ENCODE peak calls at places on chromosome 9, in ten cellular contexts. B, C, O, J, S, R, F, Z, H and W are unnamed samples.
A peak's percentile ranks its signal among the peaks of the same experiment; 100 is the strongest.

GRCh38 chr9:93826209-93826608 is 128.9 kb downstream of the BARX1 start:
- DNase-seq in B (no peak), C (no peak), O (no peak), J (no peak), S (no peak), R (no peak), F (peak; percentile 13), Z (no peak), H (no peak), W (no peak)

GRCh38 chr9:95511952-95512750 is 4.6 kb downstream of the PTCH1 start:
- DNase-seq in B (no peak), C (no peak), O (peak; percentile 31), J (no peak), S (peak; percentile 47), R (no peak), F (no peak), Z (no peak), H (no peak), W (no peak)

GRCh38 chr9:68999393-69000105 is 14.4 kb downstream of the PRKACG start:
- DNase-seq in B (no peak), C (peak; percentile 64), O (peak; percentile 76), J (peak; percentile 66), S (peak; percentile 82), R (peak; percentile 15), F (peak; percentile 51), Z (peak; percentile 46), H (peak; percentile 81), W (no peak)

GRCh38 chr9:117101003-117101402 is 313.9 kb downstream of the ASTN2 start:
- DNase-seq in B (no peak), C (no peak), O (no peak), J (no peak), S (no peak), R (no peak), F (no peak), Z (no peak), H (no peak), W (no peak)

GRCh38 chr9:2341956-2342355 is 279.6 kb upstream of the VLDLR start:
- DNase-seq in B (no peak), C (no peak), O (no peak), J (no peak), S (no peak), R (no peak), F (no peak), Z (no peak), H (no peak), W (no peak)

GRCh38 chr9:109499631-109500120 is 1.6 kb upstream of the PTPN3 start:
- DNase-seq in B (peak; percentile 93), C (no peak), O (peak; percentile 64), J (peak; percentile 73), S (peak; percentile 63), R (no peak), F (no peak), Z (peak; percentile 46), H (no peak), W (peak; percentile 81)

GRCh38 chr9:70947086-70947485 is 174.3 kb downstream of the TRPM3 start:
- DNase-seq in B (no peak), C (no peak), O (no peak), J (no peak), S (no peak), R (no peak), F (no peak), Z (no peak), H (no peak), W (no peak)

GRCh38 chr9:98365227-98365669 is 109.8 kb upstream of the TBC1D2 start:
- DNase-seq in B (no peak), C (peak; percentile 33), O (peak; percentile 52), J (no peak), S (peak; percentile 52), R (no peak), F (no peak), Z (no peak), H (no peak), W (no peak)

GRCh38 chr9:4805519-4805918 is 12.8 kb downstream of the RCL1 start:
- DNase-seq in B (no peak), C (no peak), O (no peak), J (no peak), S (no peak), R (no peak), F (no peak), Z (no peak), H (no peak), W (no peak)

DNA sequence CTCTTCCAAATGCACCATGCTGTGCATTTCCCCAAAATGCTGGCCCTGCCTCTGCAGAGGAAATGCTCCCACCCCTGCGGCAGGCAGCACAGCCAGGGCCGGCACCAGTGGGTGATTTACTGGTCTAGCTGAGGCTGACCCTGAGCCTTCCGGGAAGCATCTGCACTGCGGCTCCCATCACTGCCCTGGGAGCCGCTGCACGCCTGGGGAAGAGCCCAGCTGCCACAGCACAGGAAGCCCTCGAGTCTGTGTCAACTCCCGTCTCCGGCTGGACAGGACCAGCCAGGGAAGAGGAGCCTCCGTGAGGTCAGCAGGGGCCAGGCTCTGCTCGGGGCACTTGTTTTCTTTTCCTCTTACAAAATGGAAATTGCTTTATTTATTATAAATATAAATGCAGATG is 25.1 kb upstream of the EEIG1 start:
- DNase-seq in B (no peak), C (no peak), O (peak; percentile 24), J (no peak), S (peak; percentile 37), R (no peak), F (no peak), Z (peak; percentile 32), H (peak; percentile 75), W (peak; percentile 62)
- H3K4me1 ChIP-seq in B (no peaks in the 10 kb centered on the region), C (peaks cover 2% of the 10 kb centered on the region), O (peaks cover 32% of the 10 kb centered on the region), J (peaks cover 34% of the 10 kb centered on the region), S (peaks cover 12% of the 10 kb centered on the region), R (peaks cover 69% of the 10 kb centered on the region), F (peaks cover 69% of the 10 kb centered on the region), Z (no peaks in the 10 kb centered on the region), H (peaks cover 9% of the 10 kb centered on the region), W (no peaks in the 10 kb centered on the region)

DNA sequence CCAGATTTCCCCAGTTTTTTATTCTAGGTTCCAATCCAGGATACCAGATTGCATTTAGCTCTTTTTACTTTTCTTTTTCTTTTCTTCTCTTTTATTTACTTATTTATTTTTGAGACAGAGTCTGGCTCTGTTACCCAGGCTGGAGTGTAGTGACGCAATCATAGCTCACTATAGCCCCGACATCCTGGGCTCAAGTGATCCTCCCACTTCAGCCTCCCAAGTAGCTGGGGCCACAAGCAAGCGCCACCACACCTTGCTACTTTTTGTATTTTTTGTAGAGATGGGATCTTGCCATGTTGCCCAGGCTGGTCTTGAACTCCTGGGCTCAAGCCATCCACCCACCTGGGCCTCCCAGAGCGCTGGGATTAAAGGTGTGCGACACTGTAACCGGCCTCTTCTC is 48.4 kb downstream of the GSN start:
- DNase-seq in B (no peak), C (no peak), O (no peak), J (no peak), S (no peak), R (no peak), F (no peak), Z (no peak), H (no peak), W (no peak)
- H3K4me1 ChIP-seq in B (no peaks in the 10 kb centered on the region), C (no peaks in the 10 kb centered on the region), O (no peaks in the 10 kb centered on the region), J (peaks cover 62% of the 10 kb centered on the region), S (no peaks in the 10 kb centered on the region), R (peaks cover 13% of the 10 kb centered on the region), F (peaks cover 3% of the 10 kb centered on the region), Z (peaks cover 14% of the 10 kb centered on the region), H (peaks cover 51% of the 10 kb centered on the region), W (peaks cover 23% of the 10 kb centered on the region)

GRCh38 chr9:135702002-135702721 is at the start of gene KCNT1:
- DNase-seq in B (no peak), C (no peak), O (peak; percentile 51), J (peak; percentile 46), S (peak; percentile 55), R (peak; percentile 51), F (peak; percentile 27), Z (peak; percentile 45), H (no peak), W (no peak)

GRCh38 chr9:135700525-135700924 is 1.2 kb upstream of the SOHLH1 start:
- DNase-seq in B (no peak), C (no peak), O (no peak), J (no peak), S (no peak), R (no peak), F (no peak), Z (no peak), H (no peak), W (no peak)

GRCh38 chr9:135699440-135699839 is at the start of gene SOHLH1:
- DNase-seq in B (no peak), C (no peak), O (no peak), J (no peak), S (no peak), R (no peak), F (no peak), Z (no peak), H (no peak), W (no peak)

GRCh38 chr9:135703726-135704125 is 1.7 kb downstream of the KCNT1 start:
- DNase-seq in B (no peak), C (no peak), O (no peak), J (no peak), S (no peak), R (no peak), F (no peak), Z (no peak), H (no peak), W (no peak)

DNA sequence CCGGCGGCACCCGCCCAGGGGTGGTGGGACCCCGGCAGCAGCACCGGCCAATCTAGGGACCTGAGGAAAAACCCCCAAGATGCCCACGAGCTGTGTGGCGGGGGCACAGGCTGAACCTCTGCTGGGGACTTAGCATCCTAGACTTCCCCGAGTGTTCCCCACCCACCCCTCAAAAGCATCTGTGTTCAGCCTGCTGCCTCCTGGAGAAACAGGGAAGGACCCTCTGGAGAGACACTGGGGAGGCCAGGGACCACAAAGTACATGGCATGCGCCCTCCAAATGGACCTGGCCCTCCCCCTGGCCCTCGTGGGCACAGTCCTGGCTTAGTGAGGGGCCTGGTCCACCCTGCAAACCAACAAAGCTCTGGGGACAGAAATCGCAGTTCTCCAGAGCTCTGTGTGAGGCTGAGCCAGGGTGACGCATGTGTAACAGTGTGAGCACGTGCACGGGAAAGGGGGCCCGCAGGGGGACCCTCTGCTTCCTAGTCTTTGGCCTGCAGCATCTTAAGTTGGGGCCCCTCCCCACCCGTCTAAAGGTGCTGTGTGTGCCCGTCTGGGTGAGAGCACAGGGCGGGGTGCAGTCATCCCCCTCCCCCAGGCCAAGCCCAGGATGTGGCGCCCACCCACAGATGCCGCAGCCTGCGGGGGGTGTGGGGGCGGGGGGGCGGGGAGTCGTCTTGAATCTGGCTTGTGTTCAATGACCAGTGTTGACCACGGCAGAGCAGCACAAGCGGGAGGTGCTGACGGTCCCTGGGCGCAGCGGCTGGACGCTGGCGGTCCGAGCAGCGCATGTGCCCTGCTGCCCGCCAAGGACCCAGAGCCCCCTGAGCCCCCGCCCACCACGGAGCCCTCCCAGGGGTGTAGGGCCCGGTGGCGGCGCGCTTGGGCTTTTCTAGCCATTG is 668 bp upstream of the KCNT1 start:
- DNase-seq in B (no peak), C (no peak), O (no peak), J (no peak), S (no peak), R (no peak), F (no peak), Z (no peak), H (no peak), W (no peak)
- H3K4me1 ChIP-seq in B (no peaks in the 10 kb centered on the region), C (peaks cover 7% of the 10 kb centered on the region), O (no peaks in the 10 kb centered on the region), J (peaks cover 20% of the 10 kb centered on the region), S (peaks cover 3% of the 10 kb centered on the region), R (no peaks in the 10 kb centered on the region), F (peaks cover 11% of the 10 kb centered on the region), Z (peaks cover 9% of the 10 kb centered on the region), H (peaks cover 13% of the 10 kb centered on the region), W (no peaks in the 10 kb centered on the region)

DNA sequence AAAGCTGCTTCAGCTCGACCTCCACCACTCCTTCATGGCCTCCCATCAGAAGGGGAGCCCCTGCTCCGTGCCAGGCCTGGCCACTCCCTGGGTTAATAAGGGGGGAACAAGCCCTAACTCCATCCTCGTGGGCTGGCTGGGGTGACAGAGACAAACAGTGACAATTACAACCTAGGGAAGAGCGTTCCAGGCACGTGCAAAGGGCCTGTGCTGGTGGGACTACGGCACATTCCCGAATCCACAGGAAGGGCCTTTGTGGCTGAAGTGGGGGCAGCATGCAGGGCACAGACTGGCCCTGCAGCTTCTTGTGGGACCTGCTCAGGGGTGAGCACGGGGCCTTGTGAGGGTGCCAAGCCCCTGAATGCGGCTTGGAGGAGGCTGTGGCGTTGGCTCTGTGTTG is 157.4 kb downstream of the C9orf50 start:
- DNase-seq in B (no peak), C (no peak), O (no peak), J (no peak), S (no peak), R (no peak), F (no peak), Z (no peak), H (no peak), W (no peak)
- H3K4me1 ChIP-seq in B (peaks cover 33% of the 10 kb centered on the region), C (peaks cover 7% of the 10 kb centered on the region), O (peaks cover 9% of the 10 kb centered on the region), J (peaks cover 76% of the 10 kb centered on the region), S (peaks cover 34% of the 10 kb centered on the region), R (peaks cover 24% of the 10 kb centered on the region), F (peaks cover 27% of the 10 kb centered on the region), Z (peaks cover 38% of the 10 kb centered on the region), H (peaks cover 66% of the 10 kb centered on the region), W (peaks cover 48% of the 10 kb centered on the region)